ENCODE peak calls at places on chromosomes 1 and 21, in five cellular contexts. P, N, K, W and O are unnamed samples.
A peak's percentile ranks its signal among the peaks of the same experiment; 100 is the strongest.

GRCh38 chr1:39799770-39800470 is 11.3 kb upstream of the BMP8B start:
- DNase-seq in K (no peak), N (peak; percentile 64), W (peak; percentile 82), P (peak; percentile 65), O (peak; percentile 89)

GRCh38 chr1:162677607-162678371 is 45.5 kb downstream of the DDR2 start:
- DNase-seq in W (no peak), N (no peak), P (no peak), K (no peak), O (no peak)

GRCh38 chr21:14737922-14738321 is 191.8 kb upstream of the SAMSN1 start:
- DNase-seq in K (no peak), P (peak; percentile 70), N (no peak), W (peak; percentile 71), O (no peak)

GRCh38 chr1:86155807-86156561 is 588 bp downstream of the COL24A1 start:
- DNase-seq in K (no peak), W (peak; percentile 43), N (peak; percentile 32), P (peak; percentile 75), O (peak; percentile 52)

GRCh38 chr1:79364896-79365295 is 358.4 kb upstream of the ADGRL4 start:
- DNase-seq in W (peak; percentile 34), K (no peak), N (no peak), P (peak; percentile 5), O (no peak)

GRCh38 chr1:12009318-12010001 is 9.8 kb upstream of the MIIP start:
- DNase-seq in W (no peak), N (no peak), K (no peak), P (no peak), O (no peak)

GRCh38 chr1:85607913-85608250 is 27.3 kb downstream of the CCN1 start:
- DNase-seq in N (no peak), P (no peak), W (peak; percentile 17), K (no peak), O (no peak)

GRCh38 chr1:41328011-41328615 is 33.1 kb upstream of the FOXO6 start:
- DNase-seq in N (no peak), P (no peak), K (no peak), W (no peak), O (no peak)

GRCh38 chr1:226717256-226717909 is 21.7 kb downstream of the ITPKB start:
- DNase-seq in K (no peak), N (peak; percentile 46), W (no peak), P (no peak), O (no peak)

GRCh38 chr1:226763741-226764264 is 24.7 kb upstream of the ITPKB start:
- DNase-seq in W (peak; percentile 69), K (no peak), P (peak; percentile 79), N (no peak), O (no peak)

GRCh38 chr1:101235696-101236545 is 898 bp upstream of the S1PR1 start:
- DNase-seq in N (peak; percentile 43), W (peak; percentile 32), P (peak; percentile 53), K (peak; percentile 23), O (peak; percentile 40)

GRCh38 chr1:39573736-39574624 is 2.6 kb downstream of the PABPC4 start:
- DNase-seq in N (no peak), P (peak; percentile 60), W (peak; percentile 47), K (no peak), O (no peak)

GRCh38 chr1:200306954-200307754 is 102.7 kb downstream of the ZNF281 start:
- DNase-seq in K (no peak), P (peak; percentile 56), N (no peak), W (peak; percentile 43), O (no peak)

GRCh38 chr1:232529747-232530146 is 100.2 kb downstream of the SIPA1L2 start:
- DNase-seq in N (no peak), P (no peak), K (no peak), W (peak; percentile 34), O (no peak)

GRCh38 chr1:57124768-57125446 is 159.1 kb upstream of the C8B start:
- DNase-seq in K (no peak), N (no peak), W (peak; percentile 64), P (peak; percentile 13), O (no peak)

GRCh38 chr1:61056674-61057439 is 25.5 kb upstream of the NFIA start:
- DNase-seq in N (peak; percentile 65), P (peak; percentile 75), K (peak; percentile 58), W (peak; percentile 59), O (peak; percentile 40)

GRCh38 chr1:12554521-12555305 is 63.3 kb downstream of the DHRS3 start:
- DNase-seq in W (no peak), K (no peak), N (peak; percentile 6), P (no peak), O (no peak)

GRCh38 chr21:36693144-36694040 is 5.5 kb upstream of the SIM2 start:
- DNase-seq in P (no peak), K (no peak), N (no peak), W (no peak), O (peak; percentile 56)

GRCh38 chr1:65260851-65261473 is 48.4 kb upstream of the DNAJC6 start:
- DNase-seq in K (no peak), P (no peak), W (peak; percentile 82), N (no peak), O (no peak)

GRCh38 chr1:21604208-21604957 is 64.8 kb downstream of the RAP1GAP start:
- DNase-seq in N (no peak), P (no peak), K (no peak), W (no peak), O (no peak)

GRCh38 chr1:38094711-38095336 is 48.2 kb upstream of the POU3F1 start:
- DNase-seq in N (no peak), K (no peak), W (no peak), P (no peak), O (no peak)

GRCh38 chr1:41784516-41785279 is 134.0 kb downstream of the HIVEP3 start:
- DNase-seq in W (peak; percentile 57), P (no peak), K (no peak), N (no peak), O (no peak)

GRCh38 chr1:81506691-81507090 is 294.0 kb upstream of the ADGRL2 start:
- DNase-seq in N (no peak), W (no peak), K (no peak), P (no peak), O (no peak)

GRCh38 chr1:167095368-167095767 is 1.5 kb downstream of the STYXL2 start:
- DNase-seq in W (peak; percentile 57), K (no peak), N (no peak), P (peak; percentile 24), O (no peak)

GRCh38 chr1:169003864-169004516 is 102.5 kb upstream of the ATP1B1 start:
- DNase-seq in W (no peak), K (no peak), P (peak; percentile 25), N (peak; percentile 26), O (no peak)

GRCh38 chr1:15705184-15705566 is 21.1 kb downstream of the PLEKHM2 start:
- DNase-seq in K (no peak), P (no peak), N (no peak), W (no peak), O (no peak)

GRCh38 chr1:15701784-15702183 is 17.7 kb downstream of the PLEKHM2 start:
- DNase-seq in W (no peak), K (no peak), P (no peak), N (no peak), O (no peak)

GRCh38 chr1:15703562-15703961 is 19.4 kb downstream of the PLEKHM2 start:
- DNase-seq in W (peak; percentile 97), K (peak; percentile 88), P (peak; percentile 93), N (peak; percentile 74), O (no peak)

GRCh38 chr1:15704526-15705183 is 20.5 kb downstream of the PLEKHM2 start:
- DNase-seq in N (no peak), K (no peak), W (peak; percentile 59), P (no peak), O (no peak)

GRCh38 chr1:15702722-15703550 is 18.8 kb downstream of the PLEKHM2 start:
- DNase-seq in W (peak; percentile 59), P (peak; percentile 39), N (no peak), K (no peak), O (no peak)
- TF ChIP-seq CTCF in W (peak; percentile 39), P (peak; percentile 43), N (peak; percentile 38), K (no peak), O (no peak)

GRCh38 chr1:190439447-190439846 is 38.2 kb downstream of the BRINP3 start:
- DNase-seq in P (no peak), K (no peak), W (no peak), N (no peak), O (no peak)

DNA sequence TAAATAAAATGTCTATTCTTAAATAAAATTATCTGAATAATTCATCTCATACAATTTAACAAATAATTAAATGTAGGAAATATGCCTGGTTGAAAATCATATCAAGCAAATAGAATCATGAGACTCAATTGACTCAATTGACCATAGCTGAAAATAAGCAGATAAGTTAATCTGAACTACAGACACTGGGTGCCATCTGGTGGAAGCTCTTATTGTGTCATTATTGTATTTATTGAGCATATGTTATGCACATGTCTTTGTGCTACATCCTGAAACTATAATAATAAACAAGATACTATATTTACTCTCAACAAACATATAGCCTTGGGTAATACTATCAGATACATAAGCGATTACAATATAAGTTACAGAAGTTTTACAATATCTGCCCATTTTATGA is 41.0 kb downstream of the BRINP3 start:
- DNase-seq in K (no peak), W (peak; percentile 7), P (peak; percentile 47), N (no peak), O (no peak)
- TF ChIP-seq CTCF in K (no peak), W (no peak), P (peak; percentile 30), N (no peak), O (no peak)

DNA sequence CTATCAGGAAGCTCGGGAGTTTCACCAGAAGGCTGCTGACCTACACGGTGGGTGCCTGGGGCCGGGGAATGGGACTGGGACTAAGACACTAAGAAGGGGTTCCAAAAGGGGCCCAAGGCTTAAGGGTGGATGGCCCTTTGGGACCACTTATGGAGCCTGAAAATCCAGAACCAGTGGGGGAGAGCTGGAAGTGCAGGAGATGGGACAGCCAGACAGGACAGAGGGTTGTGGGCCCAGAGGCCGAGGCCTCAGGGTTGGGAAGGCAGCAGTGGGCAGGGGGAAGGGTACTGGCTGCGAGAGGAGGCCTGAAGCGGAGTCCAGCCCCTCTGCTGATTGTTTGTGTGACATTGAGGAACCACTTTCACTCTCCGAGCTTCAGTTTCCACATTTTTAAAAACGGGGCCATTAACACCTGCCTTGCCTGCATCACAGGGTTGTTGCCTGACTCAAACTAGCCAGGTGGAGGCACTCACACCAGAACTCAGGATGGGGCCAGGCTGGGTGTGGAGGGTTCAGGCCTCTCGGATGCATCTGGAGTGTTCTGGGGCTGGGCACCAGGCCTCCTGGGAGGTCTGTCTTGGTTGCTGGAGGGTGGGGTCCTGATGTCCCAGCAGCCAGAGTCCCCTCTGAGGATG is 3.0 kb downstream of the TTC24 start:
- DNase-seq in N (no peak), W (no peak), P (no peak), K (no peak), O (no peak)
- TF ChIP-seq CTCF in N (no peak), W (no peak), P (no peak), K (no peak), O (no peak)

DNA sequence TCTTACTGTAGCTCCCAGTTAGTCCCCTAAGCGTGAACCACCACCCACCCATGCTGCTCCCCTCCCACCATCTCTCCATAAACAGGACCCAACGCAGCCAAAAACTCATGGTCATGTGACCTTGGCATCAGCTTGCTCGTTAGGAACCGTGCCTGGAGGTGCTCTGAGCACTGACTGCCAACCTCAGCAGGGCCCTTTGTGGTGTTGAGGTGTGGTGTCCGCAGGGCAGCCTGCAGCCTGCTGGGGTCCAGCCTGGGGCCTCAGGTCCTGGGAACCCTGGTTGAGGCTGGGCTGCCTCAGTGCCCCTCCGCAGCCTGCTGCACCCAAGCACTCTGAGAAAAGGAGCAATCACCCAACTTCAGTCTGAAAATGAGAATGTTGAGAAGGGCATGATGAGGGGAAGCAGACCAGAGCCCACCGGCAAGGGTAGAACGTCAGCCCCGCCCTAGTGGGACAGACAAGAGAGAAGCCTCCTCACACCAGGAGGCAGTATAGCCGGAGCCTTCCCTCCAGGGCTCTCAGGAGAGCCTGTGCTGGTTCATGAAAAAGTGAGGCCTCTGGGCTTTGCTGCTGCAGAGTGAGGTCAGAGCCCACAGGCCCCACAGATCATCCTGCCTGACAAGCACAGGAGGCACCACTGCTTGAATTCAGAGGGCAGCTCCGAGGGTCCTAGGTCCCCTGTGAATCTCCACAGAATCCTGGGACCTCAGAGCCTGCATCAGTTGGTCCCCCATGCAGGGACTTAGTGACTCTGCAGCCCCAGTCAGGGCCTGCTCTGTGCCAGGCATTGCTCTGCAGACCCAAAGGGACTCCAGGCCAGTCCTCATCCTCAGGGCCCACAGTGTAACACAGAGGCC is 4.9 kb upstream of the COL6A2 start:
- DNase-seq in P (no peak), N (no peak), K (peak; percentile 52), W (peak; percentile 70), O (no peak)
- TF ChIP-seq CTCF in P (no peak), N (no peak), K (no peak), W (peak; percentile 28), O (no peak)